ENCODE peak calls at places on chromosomes 6 and 20, in five cellular contexts. M, I, P, H and K are unnamed samples.

GRCh38 chr6:105810105-105810921 is 275.8 kb upstream of the PRDM1 start:
- DNase-seq in M (peak; percentile 11), I (no peak), P (peak; percentile 30), H (no peak), K (peak; percentile 79)

GRCh38 chr20:42401598-42401997 is 783.4 kb upstream of the CHD6 start:
- DNase-seq in M (no peak), I (no peak), P (no peak), H (no peak), K (no peak)

GRCh38 chr20:35515949-35516645 is 13.4 kb downstream of the C20orf173 start:
- DNase-seq in M (no peak), I (no peak), P (peak; percentile 18), H (no peak), K (no peak)

GRCh38 chr20:44006578-44006977 is 91.9 kb downstream of the TOX2 start:
- DNase-seq in M (no peak), I (no peak), P (no peak), H (no peak), K (no peak)

GRCh38 chr20:55166063-55166462 is 690.7 kb downstream of the DOK5 start:
- DNase-seq in M (no peak), I (no peak), P (no peak), H (no peak), K (no peak)

GRCh38 chr20:33096921-33097320 is 17.5 kb downstream of the BPIFB4 start:
- DNase-seq in M (no peak), I (no peak), P (no peak), H (no peak), K (no peak)

GRCh38 chr6:95670011-95670463 is 92.7 kb downstream of the MANEA start:
- DNase-seq in M (no peak), I (no peak), P (no peak), H (peak; percentile 68), K (no peak)

GRCh38 chr6:158758941-158759479 is 60.2 kb downstream of the EZR start:
- DNase-seq in M (no peak), I (no peak), P (no peak), H (no peak), K (no peak)

GRCh38 chr6:30725713-30726505 is 5.8 kb downstream of the TUBB start:
- DNase-seq in M (peak; percentile 63), I (no peak), P (no peak), H (peak; percentile 47), K (no peak)

GRCh38 chr20:12243327-12243726 is 325.6 kb downstream of the BTBD3 start:
- DNase-seq in M (no peak), I (no peak), P (no peak), H (no peak), K (no peak)

GRCh38 chr6:54291738-54292137 is 16.5 kb upstream of the TINAG start:
- DNase-seq in M (no peak), I (peak; percentile 25), P (no peak), H (no peak), K (no peak)

GRCh38 chr20:50579511-50579910 is 69.3 kb downstream of the PTPN1 start:
- DNase-seq in M (no peak), I (no peak), P (no peak), H (peak; percentile 31), K (no peak)

GRCh38 chr20:50580016-50580747 is 70.0 kb downstream of the PTPN1 start:
- DNase-seq in M (peak; percentile 81), I (no peak), P (peak; percentile 46), H (peak; percentile 85), K (no peak)

GRCh38 chr6:3698021-3698420 is 53.5 kb downstream of the PXDC1 start:
- DNase-seq in M (no peak), I (no peak), P (no peak), H (no peak), K (no peak)

GRCh38 chr6:139996253-139996834 is 621.9 kb upstream of the CITED2 start:
- DNase-seq in M (peak; percentile 62), I (peak; percentile 35), P (no peak), H (no peak), K (no peak)

GRCh38 chr6:27795697-27796494 is 116.3 kb downstream of the OR2B2 start:
- DNase-seq in M (peak; percentile 96), I (peak; percentile 91), P (no peak), H (no peak), K (peak; percentile 97)

GRCh38 chr6:138403324-138403800 is 661 bp upstream of the HEBP2 start:
- DNase-seq in M (no peak), I (no peak), P (no peak), H (peak; percentile 92), K (no peak)

GRCh38 chr20:25025091-25025861 is 32.7 kb downstream of the ACSS1 start:
- DNase-seq in M (no peak), I (no peak), P (no peak), H (peak; percentile 49), K (no peak)

GRCh38 chr6:28081486-28081751 is 1.1 kb downstream of the ZNF165 start:
- DNase-seq in M (no peak), I (peak; percentile 54), P (no peak), H (no peak), K (no peak)

GRCh38 chr20:52975024-52975732 is 3.0 kb downstream of the TSHZ2 start:
- DNase-seq in M (no peak), I (peak; percentile 15), P (no peak), H (no peak), K (no peak)

GRCh38 chr20:20358801-20359200 is 9.1 kb upstream of the INSM1 start:
- DNase-seq in M (no peak), I (no peak), P (no peak), H (no peak), K (no peak)

GRCh38 chr6:21348462-21349195 is 244.9 kb upstream of the SOX4 start:
- DNase-seq in M (peak; percentile 45), I (no peak), P (no peak), H (no peak), K (peak; percentile 66)

GRCh38 chr6:25963426-25964123 is 973 bp downstream of the TRIM38 start:
- DNase-seq in M (peak; percentile 93), I (no peak), P (no peak), H (no peak), K (no peak)
- TF ChIP-seq POLR2AphosphoS5 in M (peak; percentile 61), I (no peak), P (no peak), H (no peak), K (no peak)

GRCh38 chr20:48948612-48949011 is 27.1 kb downstream of the ARFGEF2 start:
- DNase-seq in M (peak; percentile 28), I (no peak), P (no peak), H (no peak), K (no peak)

GRCh38 chr20:48942730-48943129 is 21.2 kb downstream of the ARFGEF2 start:
- DNase-seq in M (no peak), I (no peak), P (no peak), H (no peak), K (no peak)

GRCh38 chr20:48949304-48950170 is 28.0 kb downstream of the ARFGEF2 start:
- DNase-seq in M (peak; percentile 43), I (no peak), P (no peak), H (no peak), K (no peak)

GRCh38 chr20:48944663-48945297 is 23.3 kb downstream of the ARFGEF2 start:
- DNase-seq in M (no peak), I (no peak), P (no peak), H (no peak), K (no peak)

DNA sequence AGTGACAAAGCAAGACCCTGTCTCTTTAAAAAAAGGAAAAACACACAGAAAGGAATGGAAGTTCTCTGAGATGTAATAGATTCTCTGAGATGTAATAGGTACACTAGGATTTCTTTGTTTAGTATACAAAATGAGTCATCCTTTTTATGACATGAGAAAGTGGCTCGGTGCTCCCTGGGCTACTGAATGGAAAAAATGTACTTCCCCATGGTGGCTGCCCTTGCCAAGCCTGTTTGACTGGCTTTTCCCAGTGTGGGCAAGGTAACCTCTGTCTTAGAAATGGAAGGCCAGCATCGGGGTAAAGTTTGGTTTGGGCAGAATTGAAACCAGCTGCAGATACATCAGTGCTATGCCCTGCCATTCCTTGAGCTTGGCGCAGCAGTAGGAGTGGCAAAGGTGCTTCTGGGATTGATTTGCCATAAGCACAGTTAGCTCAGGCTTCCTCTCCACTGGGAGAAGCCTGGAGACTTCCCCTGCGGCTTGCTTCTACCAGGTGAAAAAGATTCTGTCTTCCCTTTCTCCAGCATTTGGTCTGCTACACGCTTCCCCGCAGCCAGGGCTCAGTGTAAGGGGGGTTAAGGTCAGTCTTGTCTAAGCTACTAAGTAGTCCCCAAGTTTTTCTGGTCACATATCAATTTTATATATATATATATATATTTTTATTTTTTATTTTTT is 24.5 kb downstream of the ARFGEF2 start:
- DNase-seq in M (no peak), I (no peak), P (peak; percentile 80), H (no peak), K (no peak)
- TF ChIP-seq POLR2AphosphoS5 in M (no peak), I (no peak), P (peak; percentile 69), H (no peak), K (no peak)

DNA sequence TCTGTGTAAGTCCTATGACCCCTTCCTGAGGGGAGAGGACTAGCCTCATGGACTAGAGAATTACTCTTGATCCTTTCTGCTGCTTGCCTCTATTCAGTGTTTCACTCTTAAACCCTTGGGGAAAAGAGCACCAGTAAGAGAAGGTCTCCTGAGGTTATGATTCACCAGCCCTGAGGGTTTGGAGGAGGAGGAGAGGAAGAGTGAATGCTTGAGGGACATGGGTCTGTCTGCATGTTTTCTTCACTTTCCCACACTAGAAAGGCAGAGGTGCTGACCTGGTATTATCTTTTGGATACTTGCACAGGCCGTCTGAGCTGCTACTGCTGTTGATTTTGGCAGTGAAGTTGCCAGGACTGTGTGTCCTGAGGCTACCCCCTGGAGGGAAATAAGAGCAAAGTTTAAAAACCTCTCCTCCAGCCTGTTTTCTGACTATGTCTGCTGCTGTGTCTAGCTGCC is 78.3 kb downstream of the CD109 start:
- DNase-seq in M (no peak), I (peak; percentile 9), P (no peak), H (no peak), K (no peak)
- TF ChIP-seq POLR2AphosphoS5 in M (no peak), I (no peak), P (no peak), H (no peak), K (no peak)

GRCh38 chr6:165913676-165914570 is 250.9 kb upstream of the PDE10A start:
- DNase-seq in M (no peak), I (no peak), P (no peak), H (no peak), K (no peak)

GRCh38 chr6:165917576-165917975 is 250.1 kb downstream of the TBXT start:
- DNase-seq in M (no peak), I (no peak), P (no peak), H (no peak), K (no peak)

GRCh38 chr6:165910184-165910583 is 247.1 kb upstream of the PDE10A start:
- DNase-seq in M (no peak), I (no peak), P (no peak), H (no peak), K (no peak)

GRCh38 chr6:165920896-165921671 is 246.6 kb downstream of the TBXT start:
- DNase-seq in M (no peak), I (no peak), P (no peak), H (no peak), K (no peak)

DNA sequence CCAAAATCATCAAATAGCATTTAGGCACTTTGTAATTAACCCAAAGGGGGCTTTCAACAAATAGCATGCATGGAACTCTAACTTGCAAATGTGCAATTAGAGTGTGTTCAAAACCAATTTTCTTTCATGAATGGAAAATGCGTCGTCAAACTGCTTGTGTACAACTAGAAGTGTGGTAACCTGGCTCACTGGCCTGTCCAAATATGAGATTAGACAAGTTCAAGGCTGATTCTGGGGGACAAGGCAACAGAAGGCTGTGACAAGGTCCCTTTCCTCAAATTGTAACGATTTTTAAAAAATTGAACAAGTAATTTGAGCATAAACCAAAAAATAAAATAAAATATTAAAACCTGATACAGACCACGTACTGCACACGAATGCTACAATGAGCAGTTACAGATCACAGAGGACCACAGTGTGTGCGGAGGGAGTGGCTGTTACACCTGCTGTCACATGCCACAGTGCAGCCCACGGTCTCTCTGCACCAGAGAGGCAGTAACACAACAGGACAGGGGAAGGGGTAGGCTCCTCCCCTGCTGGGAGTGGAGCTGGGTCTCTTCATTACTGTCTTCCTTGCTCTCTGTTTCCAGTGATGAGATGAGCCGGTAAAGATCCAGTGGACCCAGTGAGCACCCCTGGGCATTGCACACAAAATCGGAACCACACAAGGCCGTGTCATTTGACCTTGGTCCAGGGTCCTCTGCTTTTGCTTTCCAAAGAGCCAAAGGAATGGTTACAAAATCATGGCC is 252.2 kb upstream of the PDE10A start:
- DNase-seq in M (no peak), I (no peak), P (no peak), H (no peak), K (no peak)
- TF ChIP-seq POLR2AphosphoS5 in M (no peak), I (no peak), P (no peak), H (no peak), K (no peak)